ENCODE peak calls at places on chromosomes 13 and 19, in seven cellular contexts. C is neuronal stem cell, X is mesenchymal stem cell, Z is IMR-90, F is H9, K is mesendoderm, I is H1. V is an unnamed sample.

GRCh38 chr13:85230754-85231153 is 568.5 kb downstream of the SLITRK6 start:
- DNase-seq in X (peak), C (no peak), Z (peak), I (no peak), F (no peak), K (no peak), V (no peak)

GRCh38 chr13:80527400-80527799 is 186.5 kb upstream of the SPRY2 start:
- DNase-seq in C (no peak), X (no peak), I (no peak), Z (no peak), K (no peak), F (no peak), V (no peak)

GRCh38 chr19:55809381-55810058 is 22.3 kb downstream of the NLRP11 start:
- DNase-seq in X (no peak), I (peak), C (no peak), Z (peak), F (peak), K (peak), V (peak)

GRCh38 chr13:110630566-110631119 is 15.3 kb downstream of the NAXD start:
- DNase-seq in I (no peak), K (no peak), X (no peak), Z (no peak), F (no peak), C (no peak), V (no peak)

GRCh38 chr19:33868821-33869412 is 72.2 kb downstream of the KCTD15 start:
- DNase-seq in K (peak), F (peak), C (no peak), Z (no peak), I (peak), X (no peak), V (no peak)

GRCh38 chr19:40580619-40581018 is 3.9 kb downstream of the SHKBP1 start:
- DNase-seq in Z (no peak), I (no peak), X (no peak), K (no peak), C (no peak), F (no peak), V (no peak)

GRCh38 chr19:48815870-48816501 is 5.2 kb upstream of the BCAT2 start:
- DNase-seq in I (no peak), Z (peak), X (peak), C (no peak), K (peak), F (no peak), V (peak)

GRCh38 chr19:49149652-49150105 is 5.5 kb downstream of the HRC start:
- DNase-seq in X (peak), K (peak), F (peak), C (peak), Z (peak), I (peak), V (peak)

GRCh38 chr19:35715355-35715809 is 2.4 kb upstream of the KMT2B start:
- DNase-seq in I (no peak), C (no peak), F (no peak), Z (no peak), X (no peak), K (no peak), V (no peak)

GRCh38 chr19:15129856-15130580 is 22.8 kb downstream of the SYDE1 start:
- DNase-seq in C (no peak), X (no peak), K (peak), Z (no peak), F (no peak), I (no peak), V (peak)

GRCh38 chr13:64755961-64756360 is 2474.2 kb downstream of the PCDH9 start:
- DNase-seq in Z (no peak), I (no peak), F (no peak), K (no peak), X (no peak), C (no peak), V (no peak)

GRCh38 chr19:23183251-23183650 is 66.4 kb downstream of the ZNF730 start:
- DNase-seq in I (no peak), X (no peak), Z (no peak), F (no peak), C (no peak), K (no peak), V (no peak)

GRCh38 chr19:58468216-58468839 is 1.4 kb downstream of the ZNF324 start:
- DNase-seq in K (peak), C (no peak), Z (peak), X (peak), F (no peak), I (no peak), V (peak)

GRCh38 chr13:94154362-94154761 is 325.1 kb downstream of the DCT start:
- DNase-seq in Z (peak), I (no peak), F (no peak), K (peak), X (no peak), C (no peak), V (no peak)

GRCh38 chr19:14363203-14364097 is 17.8 kb upstream of the ADGRE5 start:
- DNase-seq in X (peak), Z (peak), C (peak), K (peak), F (peak), I (peak), V (no peak)

GRCh38 chr19:39970424-39970673 is 616 bp upstream of the PSMC4 start:
- DNase-seq in Z (no peak), F (no peak), K (no peak), C (no peak), I (no peak), X (no peak), V (no peak)

GRCh38 chr19:16442386-16443276 is 29.1 kb downstream of the EPS15L1 start:
- DNase-seq in K (no peak), Z (no peak), I (no peak), C (no peak), X (no peak), F (no peak), V (no peak)

GRCh38 chr13:56735537-56735942 is 405.2 kb upstream of the PRR20A start:
- DNase-seq in F (peak), X (no peak), I (no peak), C (no peak), Z (no peak), K (no peak), V (peak)

GRCh38 chr13:112771877-112772538 is 82.2 kb downstream of the ATP11A start:
- DNase-seq in X (no peak), I (no peak), Z (no peak), K (no peak), C (no peak), F (no peak), V (no peak)

GRCh38 chr19:48341006-48341405 is 15.7 kb downstream of the EMP3 start:
- DNase-seq in X (no peak), I (no peak), K (no peak), Z (peak), F (no peak), C (no peak), V (no peak)

GRCh38 chr19:38815059-38816001 is 2.6 kb upstream of the LGALS4 start:
- DNase-seq in X (no peak), I (no peak), F (peak), C (no peak), Z (no peak), K (no peak), V (no peak)

GRCh38 chr19:48806518-48806817 is 4.4 kb downstream of the BCAT2 start:
- DNase-seq in Z (no peak), X (no peak), K (peak), F (peak), I (peak), C (no peak), V (peak)

GRCh38 chr13:46761866-46762265 is 35.1 kb downstream of the ESD start:
- DNase-seq in I (no peak), C (no peak), K (no peak), F (no peak), X (no peak), Z (no peak), V (no peak)

GRCh38 chr19:34282611-34283519 is 28.5 kb downstream of the GARRE1 start:
- DNase-seq in X (no peak), F (no peak), K (no peak), I (no peak), C (no peak), Z (no peak), V (no peak)

GRCh38 chr19:55251296-55252081 is 7.3 kb downstream of the PPP6R1 start:
- DNase-seq in C (no peak), Z (peak), I (no peak), X (peak), K (no peak), F (no peak), V (no peak)

GRCh38 chr19:11390933-11391680 is 7.0 kb upstream of the EPOR start:
- DNase-seq in X (no peak), C (no peak), Z (no peak), F (no peak), I (no peak), K (peak), V (no peak)

GRCh38 chr13:35723820-35724219 is 247.3 kb upstream of the MAB21L1 start:
- DNase-seq in K (peak), C (no peak), I (no peak), Z (peak), F (no peak), X (no peak), V (peak)

GRCh38 chr19:13839938-13840750 is 36.8 kb upstream of the NANOS3 start:
- DNase-seq in F (peak), Z (peak), K (no peak), X (peak), I (no peak), C (no peak), V (peak)

GRCh38 chr19:10612515-10613119 is 12.7 kb upstream of the SLC44A2 start:
- DNase-seq in C (no peak), K (no peak), F (no peak), I (no peak), X (no peak), Z (no peak), V (no peak)

GRCh38 chr19:47075941-47076340 is 27.5 kb upstream of the TMEM160 start:
- DNase-seq in I (no peak), Z (peak), X (no peak), K (no peak), C (no peak), F (no peak), V (no peak)

DNA sequence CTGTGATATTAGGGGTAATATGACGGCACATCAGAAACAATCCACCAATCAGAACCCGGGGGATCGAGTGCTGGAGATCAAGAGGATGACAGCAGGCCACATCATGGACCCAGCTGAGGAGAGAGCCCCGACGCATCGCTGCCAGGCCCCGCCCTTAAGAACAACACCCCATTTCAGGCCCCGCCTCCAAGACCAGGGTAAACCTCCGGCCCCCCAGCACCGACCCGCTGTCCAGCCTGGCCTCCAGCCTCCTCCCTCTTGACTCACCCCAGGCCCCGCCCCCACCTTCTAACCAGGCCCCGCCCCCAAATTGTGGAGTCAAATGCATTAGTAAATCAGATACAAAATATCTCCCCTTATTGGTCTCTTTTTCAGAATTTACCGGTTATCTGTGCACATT is 4.7 kb upstream of the ZNF611 start:
- DNase-seq in X (no peak), Z (no peak), K (no peak), I (no peak), F (peak), C (no peak), V (no peak)
- H3K4ac ChIP-seq in X (no peak), Z (no peak), K (peak), I (no peak), F (no peak), C (no peak), V (no peak)

GRCh38 chr13:48749144-48749543 is 95.4 kb downstream of the CYSLTR2 start:
- DNase-seq in Z (peak), C (no peak), X (peak), I (no peak), K (no peak), F (no peak), V (no peak)

GRCh38 chr13:48750588-48751383 is 97.1 kb downstream of the CYSLTR2 start:
- DNase-seq in C (no peak), F (no peak), Z (no peak), X (peak), K (no peak), I (no peak), V (no peak)

GRCh38 chr13:48749699-48750473 is 96.2 kb downstream of the CYSLTR2 start:
- DNase-seq in I (peak), K (peak), Z (peak), C (peak), F (peak), X (peak), V (peak)

GRCh38 chr13:48748681-48749080 is 95.0 kb downstream of the CYSLTR2 start:
- DNase-seq in K (no peak), C (no peak), F (no peak), Z (peak), I (no peak), X (peak), V (no peak)

GRCh38 chr13:48746816-48747215 is 93.1 kb downstream of the CYSLTR2 start:
- DNase-seq in K (no peak), X (no peak), I (no peak), Z (no peak), C (no peak), F (no peak), V (no peak)
- H2BK120ac ChIP-seq in K (no peak), X (no peak), I (no peak), Z (no peak), C (no peak), F (no peak), V (no peak)

DNA sequence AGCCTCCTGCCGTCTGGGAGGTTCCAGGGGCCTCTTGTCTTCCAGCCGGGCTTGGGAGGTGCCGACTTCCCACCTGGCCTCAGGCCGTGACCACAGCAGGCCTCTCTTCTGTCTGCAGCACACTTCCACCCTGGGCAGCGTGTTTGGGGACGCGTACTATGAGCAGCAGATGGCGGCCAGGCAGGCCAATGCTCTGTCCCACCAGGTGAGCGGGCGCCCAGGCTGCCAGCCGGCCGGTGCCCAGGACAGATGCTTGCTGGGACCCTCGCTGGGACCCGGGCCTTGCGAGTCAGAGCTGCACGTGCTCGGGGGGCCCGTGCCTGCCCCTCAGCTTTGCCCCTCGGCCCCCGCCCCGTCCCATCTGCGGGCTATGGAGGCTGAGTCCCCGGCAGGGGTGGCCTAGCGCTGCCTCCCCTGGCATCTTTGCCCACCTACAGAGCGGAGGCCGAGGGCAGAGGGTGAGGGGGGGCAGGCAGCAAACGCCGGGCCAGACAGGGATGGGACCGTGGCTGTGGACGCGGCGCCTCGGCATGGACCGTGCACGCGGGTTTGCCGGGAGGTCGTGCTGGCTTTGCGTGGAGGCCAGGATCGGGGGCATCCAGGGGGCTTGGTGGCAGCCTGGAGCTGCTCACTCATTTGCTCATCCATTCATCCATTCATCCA is 16.2 kb downstream of the COMP start:
- DNase-seq in I (no peak), F (no peak), K (no peak), Z (no peak), X (no peak), C (no peak), V (no peak)
- H3K4ac ChIP-seq in I (no peak), F (no peak), K (no peak), Z (no peak), X (no peak), C (no peak), V (no peak)

GRCh38 chr13:37816276-37816675 is 53.3 kb downstream of the TRPC4 start:
- DNase-seq in Z (no peak), X (no peak), F (no peak), I (no peak), C (no peak), K (no peak), V (no peak)
- H2BK120ac ChIP-seq in Z (no peak), X (no peak), F (no peak), I (no peak), C (no peak), K (no peak), V (no peak)

GRCh38 chr13:72403396-72404010 is 323.9 kb downstream of the MZT1 start:
- DNase-seq in C (no peak), X (no peak), I (no peak), F (no peak), K (no peak), Z (no peak), V (no peak)
- H3K4ac ChIP-seq in C (no peak), X (no peak), I (no peak), F (no peak), K (no peak), Z (no peak), V (no peak)

GRCh38 chr19:1574354-1574753 is 6.2 kb upstream of the MEX3D start:
- DNase-seq in C (no peak), F (no peak), K (no peak), X (no peak), Z (no peak), I (no peak), V (no peak)
- H2BK120ac ChIP-seq in C (no peak), F (no peak), K (no peak), X (no peak), Z (no peak), I (no peak), V (no peak)

GRCh38 chr19:8576273-8576993 is 809 bp downstream of the MYO1F start:
- DNase-seq in I (no peak), Z (no peak), F (no peak), K (no peak), X (no peak), C (no peak), V (peak)
- H3K4ac ChIP-seq in I (no peak), Z (no peak), F (no peak), K (no peak), X (no peak), C (peak), V (no peak)